ENCODE peak calls at places on chromosomes 13 and 19, in five cellular contexts. One of them, this sample, is unnamed.
A peak's percentile ranks its signal among the peaks of the same experiment; 100 is the strongest.

GRCh38 chr13:44229371-44230030 is 144.1 kb upstream of the SERP2 start:
- DNase-seq in heart right ventricle: no peak
- DNase-seq in OCI-LY7: no peak
- DNase-seq in PC-3: no peak
- DNase-seq in cardiac muscle cell: no peak
- DNase-seq in this sample: no peak

GRCh38 chr13:85512421-85512820 is 286.8 kb downstream of the SLITRK6 start:
- DNase-seq in heart right ventricle: no peak
- DNase-seq in OCI-LY7: no peak
- DNase-seq in PC-3: peak; percentile 51
- DNase-seq in cardiac muscle cell: no peak
- DNase-seq in this sample: no peak

GRCh38 chr13:99968521-99969367 is 2.8 kb downstream of the ZIC5 start:
- DNase-seq in heart right ventricle: no peak
- DNase-seq in OCI-LY7: no peak
- DNase-seq in PC-3: no peak
- DNase-seq in cardiac muscle cell: no peak
- DNase-seq in this sample: no peak

GRCh38 chr19:39154626-39155100 is 29.1 kb downstream of the PAK4 start:
- DNase-seq in heart right ventricle: no peak
- DNase-seq in OCI-LY7: no peak
- DNase-seq in PC-3: peak; percentile 75
- DNase-seq in cardiac muscle cell: peak; percentile 6
- DNase-seq in this sample: no peak

GRCh38 chr19:1455336-1456120 is 5.6 kb downstream of the APC2 start:
- DNase-seq in heart right ventricle: no peak
- DNase-seq in OCI-LY7: peak; percentile 95
- DNase-seq in PC-3: peak; percentile 85
- DNase-seq in cardiac muscle cell: peak; percentile 53
- DNase-seq in this sample: peak; percentile 78

GRCh38 chr13:25977216-25977615 is 74.6 kb downstream of the SHISA2 start:
- DNase-seq in heart right ventricle: no peak
- DNase-seq in OCI-LY7: no peak
- DNase-seq in PC-3: no peak
- DNase-seq in cardiac muscle cell: no peak
- DNase-seq in this sample: peak; percentile 83

GRCh38 chr13:80742027-80742426 is 401.1 kb upstream of the SPRY2 start:
- DNase-seq in heart right ventricle: no peak
- DNase-seq in OCI-LY7: no peak
- DNase-seq in PC-3: no peak
- DNase-seq in cardiac muscle cell: peak; percentile 21
- DNase-seq in this sample: no peak

GRCh38 chr13:76882431-76882830 is 3.8 kb downstream of the KCTD12 start:
- DNase-seq in heart right ventricle: no peak
- DNase-seq in OCI-LY7: no peak
- DNase-seq in PC-3: no peak
- DNase-seq in cardiac muscle cell: peak; percentile 76
- DNase-seq in this sample: no peak

GRCh38 chr13:49353908-49354307 is 90.0 kb downstream of the CAB39L start:
- DNase-seq in heart right ventricle: no peak
- DNase-seq in OCI-LY7: no peak
- DNase-seq in PC-3: no peak
- DNase-seq in cardiac muscle cell: no peak
- DNase-seq in this sample: no peak

GRCh38 chr13:112728375-112729126 is 38.7 kb downstream of the ATP11A start:
- DNase-seq in heart right ventricle: no peak
- DNase-seq in OCI-LY7: no peak
- DNase-seq in PC-3: no peak
- DNase-seq in cardiac muscle cell: no peak
- DNase-seq in this sample: no peak

GRCh38 chr19:6947745-6948144 is 60.4 kb downstream of the ADGRE1 start:
- DNase-seq in heart right ventricle: no peak
- DNase-seq in OCI-LY7: no peak
- DNase-seq in PC-3: peak; percentile 64
- DNase-seq in cardiac muscle cell: peak; percentile 62
- DNase-seq in this sample: peak; percentile 6

GRCh38 chr13:110397445-110397844 is 90.4 kb downstream of the COL4A2 start:
- DNase-seq in heart right ventricle: no peak
- DNase-seq in OCI-LY7: no peak
- DNase-seq in PC-3: peak; percentile 23
- DNase-seq in cardiac muscle cell: peak; percentile 90
- DNase-seq in this sample: no peak

GRCh38 chr13:25203256-25203794 is 31.2 kb upstream of the AMER2 start:
- DNase-seq in heart right ventricle: no peak
- DNase-seq in OCI-LY7: no peak
- DNase-seq in PC-3: no peak
- DNase-seq in cardiac muscle cell: no peak
- DNase-seq in this sample: no peak

GRCh38 chr13:44302233-44302632 is 71.4 kb upstream of the SERP2 start:
- DNase-seq in heart right ventricle: no peak
- DNase-seq in OCI-LY7: no peak
- DNase-seq in PC-3: peak; percentile 58
- DNase-seq in cardiac muscle cell: peak; percentile 48
- DNase-seq in this sample: no peak

GRCh38 chr13:48528720-48529119 is 4.2 kb downstream of the RCBTB2 start:
- DNase-seq in heart right ventricle: no peak
- DNase-seq in OCI-LY7: no peak
- DNase-seq in PC-3: no peak
- DNase-seq in cardiac muscle cell: no peak
- DNase-seq in this sample: no peak

GRCh38 chr13:98575009-98575866 is 1.7 kb downstream of the STK24 start:
- DNase-seq in heart right ventricle: no peak
- DNase-seq in OCI-LY7: peak; percentile 22
- DNase-seq in PC-3: no peak
- DNase-seq in cardiac muscle cell: no peak
- DNase-seq in this sample: peak; percentile 23

GRCh38 chr13:32225494-32225931 is 89.7 kb downstream of the ZAR1L start:
- DNase-seq in heart right ventricle: no peak
- DNase-seq in OCI-LY7: no peak
- DNase-seq in PC-3: no peak
- DNase-seq in cardiac muscle cell: peak; percentile 36
- DNase-seq in this sample: no peak

GRCh38 chr13:97695684-97696083 is 257.8 kb upstream of the IPO5 start:
- DNase-seq in heart right ventricle: no peak
- DNase-seq in OCI-LY7: no peak
- DNase-seq in PC-3: no peak
- DNase-seq in cardiac muscle cell: no peak
- DNase-seq in this sample: no peak

GRCh38 chr19:4449022-4449825 is 8.4 kb downstream of the UBXN6 start:
- DNase-seq in heart right ventricle: peak; percentile 81
- DNase-seq in OCI-LY7: no peak
- DNase-seq in PC-3: no peak
- DNase-seq in cardiac muscle cell: no peak
- DNase-seq in this sample: no peak

GRCh38 chr19:51546107-51546649 is 14.7 kb upstream of the SIGLEC6 start:
- DNase-seq in heart right ventricle: no peak
- DNase-seq in OCI-LY7: no peak
- DNase-seq in PC-3: no peak
- DNase-seq in cardiac muscle cell: no peak
- DNase-seq in this sample: no peak

GRCh38 chr19:12705169-12705568 is 8.7 kb upstream of the FBXW9 start:
- DNase-seq in heart right ventricle: no peak
- DNase-seq in OCI-LY7: no peak
- DNase-seq in PC-3: no peak
- DNase-seq in cardiac muscle cell: no peak
- DNase-seq in this sample: no peak

DNA sequence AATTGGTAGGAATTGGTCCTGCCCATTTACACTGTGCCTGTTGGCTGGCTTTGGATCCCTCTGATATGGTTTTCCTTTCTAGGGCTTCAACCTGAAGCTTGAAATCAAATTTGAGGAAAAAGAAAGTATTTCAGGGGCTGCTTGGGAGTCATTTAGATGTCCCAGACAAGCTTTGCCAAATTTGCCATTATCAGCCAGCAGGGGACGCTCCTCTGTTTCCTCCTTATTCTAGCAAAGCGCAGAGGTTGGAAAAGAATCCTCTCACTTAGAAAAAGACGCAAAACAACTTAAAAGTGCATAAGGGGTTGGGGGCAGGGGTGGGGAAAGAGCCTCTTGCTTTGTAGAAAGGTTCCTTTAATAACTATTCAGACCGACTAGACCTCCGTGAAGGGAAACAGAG is 1211.1 kb upstream of the PCDH20 start:
- DNase-seq in heart right ventricle: no peak
- DNase-seq in OCI-LY7: peak; percentile 41
- DNase-seq in PC-3: peak; percentile 10
- DNase-seq in cardiac muscle cell: no peak
- DNase-seq in this sample: no peak
- H3K36me3 ChIP-seq in heart right ventricle: no peaks in the 10 kb centered on the region
- H3K36me3 ChIP-seq in OCI-LY7: no peaks in the 10 kb centered on the region
- H3K36me3 ChIP-seq in PC-3: no peaks in the 10 kb centered on the region
- H3K36me3 ChIP-seq in cardiac muscle cell: no peaks in the 10 kb centered on the region
- H3K36me3 ChIP-seq in this sample: no peaks in the 10 kb centered on the region

GRCh38 chr19:44628793-44629192 is 14.9 kb upstream of the PVR start:
- DNase-seq in heart right ventricle: no peak
- DNase-seq in OCI-LY7: no peak
- DNase-seq in PC-3: no peak
- DNase-seq in cardiac muscle cell: no peak
- DNase-seq in this sample: no peak
- H3K4me1 ChIP-seq in heart right ventricle: peaks cover 21% of the 10 kb centered on the region
- H3K4me1 ChIP-seq in OCI-LY7: no peaks in the 10 kb centered on the region
- H3K4me1 ChIP-seq in PC-3: peaks cover 23% of the 10 kb centered on the region
- H3K4me1 ChIP-seq in cardiac muscle cell: peaks cover under 1% of the 10 kb centered on the region
- H3K4me1 ChIP-seq in this sample: peaks cover 4% of the 10 kb centered on the region

DNA sequence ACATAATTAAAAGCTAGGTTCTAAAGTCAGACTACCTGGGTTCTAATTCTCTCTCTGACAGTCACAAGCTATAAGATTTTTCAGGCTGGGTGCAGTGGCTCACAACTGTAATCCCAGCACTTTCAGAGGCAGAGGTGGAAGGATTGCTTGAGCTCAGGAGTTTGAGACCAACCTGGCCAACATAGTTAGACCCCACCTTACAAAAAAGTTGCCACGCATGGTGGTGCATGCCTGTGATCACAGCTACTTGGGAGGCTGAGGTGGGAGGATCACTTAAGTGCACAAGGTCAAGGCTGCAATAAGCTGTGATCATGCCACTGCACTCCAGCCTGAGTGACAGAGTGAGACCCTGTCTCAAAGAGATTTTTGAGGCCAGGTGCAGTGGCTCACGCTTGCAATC is 6.0 kb downstream of the NFKBID start:
- DNase-seq in heart right ventricle: no peak
- DNase-seq in OCI-LY7: no peak
- DNase-seq in PC-3: no peak
- DNase-seq in cardiac muscle cell: no peak
- DNase-seq in this sample: no peak
- H3K36me3 ChIP-seq in heart right ventricle: peaks cover 8% of the 10 kb centered on the region
- H3K36me3 ChIP-seq in OCI-LY7: peaks cover 98% of the 10 kb centered on the region
- H3K36me3 ChIP-seq in PC-3: peaks cover 3% of the 10 kb centered on the region
- H3K36me3 ChIP-seq in cardiac muscle cell: peaks cover 12% of the 10 kb centered on the region
- H3K36me3 ChIP-seq in this sample: peaks cover 24% of the 10 kb centered on the region

GRCh38 chr19:18738961-18739690 is 52.0 kb downstream of the COMP start:
- DNase-seq in heart right ventricle: no peak
- DNase-seq in OCI-LY7: no peak
- DNase-seq in PC-3: no peak
- DNase-seq in cardiac muscle cell: no peak
- DNase-seq in this sample: no peak

GRCh38 chr19:18735752-18736151 is 52.3 kb downstream of the CRTC1 start:
- DNase-seq in heart right ventricle: no peak
- DNase-seq in OCI-LY7: no peak
- DNase-seq in PC-3: no peak
- DNase-seq in cardiac muscle cell: no peak
- DNase-seq in this sample: peak; percentile 69

GRCh38 chr19:18736415-18737336 is 53.2 kb downstream of the CRTC1 start:
- DNase-seq in heart right ventricle: no peak
- DNase-seq in OCI-LY7: no peak
- DNase-seq in PC-3: no peak
- DNase-seq in cardiac muscle cell: no peak
- DNase-seq in this sample: peak; percentile 83

GRCh38 chr19:18737954-18738351 is 53.2 kb downstream of the COMP start:
- DNase-seq in heart right ventricle: no peak
- DNase-seq in OCI-LY7: no peak
- DNase-seq in PC-3: no peak
- DNase-seq in cardiac muscle cell: no peak
- DNase-seq in this sample: no peak

DNA sequence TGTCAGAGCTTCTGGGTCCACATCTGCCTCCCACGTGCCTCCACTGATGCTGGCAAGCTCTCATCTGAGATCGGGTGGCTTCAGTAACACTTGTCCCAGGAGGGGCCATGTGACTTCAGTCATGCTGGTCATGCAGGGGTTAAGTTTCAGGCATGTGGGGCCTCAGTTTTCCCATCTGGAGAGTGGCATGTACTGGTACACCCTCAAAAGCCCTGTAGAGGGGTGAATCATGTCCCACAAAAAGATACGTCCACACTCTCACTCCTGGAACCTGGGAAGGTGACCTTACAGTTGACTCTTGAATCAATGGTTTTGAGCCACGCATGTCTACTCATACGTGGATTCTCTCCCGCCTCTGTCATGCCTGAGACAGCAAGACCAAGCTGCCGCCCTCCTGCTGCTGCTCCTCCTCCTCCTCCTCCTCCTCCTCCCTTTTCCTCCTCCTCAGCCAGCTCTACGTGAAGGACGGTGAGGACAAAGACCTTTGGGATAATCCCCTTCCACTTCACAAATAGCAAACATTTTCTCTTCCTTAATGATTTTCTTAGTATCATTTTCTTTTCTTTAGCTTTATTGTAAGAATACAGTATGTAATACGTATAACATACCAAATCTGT is 53.7 kb downstream of the COMP start:
- DNase-seq in heart right ventricle: no peak
- DNase-seq in OCI-LY7: no peak
- DNase-seq in PC-3: no peak
- DNase-seq in cardiac muscle cell: no peak
- DNase-seq in this sample: no peak
- H3K4me1 ChIP-seq in heart right ventricle: peaks cover 36% of the 10 kb centered on the region
- H3K4me1 ChIP-seq in OCI-LY7: no peaks in the 10 kb centered on the region
- H3K4me1 ChIP-seq in PC-3: peaks cover 9% of the 10 kb centered on the region
- H3K4me1 ChIP-seq in cardiac muscle cell: peaks cover 29% of the 10 kb centered on the region
- H3K4me1 ChIP-seq in this sample: peaks cover 48% of the 10 kb centered on the region

GRCh38 chr19:54451997-54452396 is 3.0 kb downstream of the LENG8 start:
- DNase-seq in heart right ventricle: no peak
- DNase-seq in OCI-LY7: no peak
- DNase-seq in PC-3: no peak
- DNase-seq in cardiac muscle cell: no peak
- DNase-seq in this sample: no peak
- H3K36me3 ChIP-seq in heart right ventricle: peaks cover 55% of the 10 kb centered on the region
- H3K36me3 ChIP-seq in OCI-LY7: peaks cover 72% of the 10 kb centered on the region
- H3K36me3 ChIP-seq in PC-3: peaks cover 56% of the 10 kb centered on the region
- H3K36me3 ChIP-seq in cardiac muscle cell: peaks cover 56% of the 10 kb centered on the region
- H3K36me3 ChIP-seq in this sample: peaks cover 57% of the 10 kb centered on the region